ENCODE peak calls at places on chromosome 4, in five cellular contexts. A is right atrium auricular region, C is heart right ventricle, D is mesenchymal stem cell, K is stomach. S is an unnamed sample. For H3K4me1, the result is how much of the 10 kb centered on the place peaks cover.

GRCh38 chr4:110849461-110849860 is 226.6 kb upstream of the PITX2 start:
- DNase-seq in A (no peak), D (no peak), C (no peak), K (no peak), S (no peak)

GRCh38 chr4:141102367-141102766 is 30.9 kb downstream of the RNF150 start:
- DNase-seq in D (peak), A (no peak), K (no peak), C (no peak), S (peak)

GRCh38 chr4:146095091-146095690 is 80.3 kb upstream of the LSM6 start:
- DNase-seq in C (peak), D (peak), A (no peak), K (no peak), S (peak)

GRCh38 chr4:151644625-151645024 is 116.2 kb downstream of the GATB start:
- DNase-seq in D (peak), C (no peak), K (no peak), A (no peak), S (no peak)

GRCh38 chr4:84582988-84583870 is at the start of gene CDS1:
- DNase-seq in K (peak), C (no peak), D (peak), A (no peak), S (peak)

GRCh38 chr4:73311428-73311827 is 52.8 kb upstream of the ANKRD17 start:
- DNase-seq in K (no peak), A (no peak), D (peak), C (no peak), S (peak)

GRCh38 chr4:24560770-24561415 is 23.5 kb downstream of the DHX15 start:
- DNase-seq in C (no peak), K (no peak), D (no peak), A (no peak), S (no peak)

GRCh38 chr4:74014332-74014731 is 15.9 kb upstream of the CXCL5 start:
- DNase-seq in D (no peak), A (no peak), K (no peak), C (no peak), S (no peak)

GRCh38 chr4:139795476-139795875 is 129.9 kb downstream of the MGST2 start:
- DNase-seq in K (no peak), C (no peak), D (no peak), A (no peak), S (no peak)

GRCh38 chr4:8412288-8412687 is 28.2 kb downstream of the ACOX3 start:
- DNase-seq in K (no peak), D (no peak), A (no peak), C (no peak), S (no peak)

GRCh38 chr4:77613267-77613666 is 7.6 kb downstream of the CXCL13 start:
- DNase-seq in K (no peak), C (peak), A (no peak), D (no peak), S (no peak)

DNA sequence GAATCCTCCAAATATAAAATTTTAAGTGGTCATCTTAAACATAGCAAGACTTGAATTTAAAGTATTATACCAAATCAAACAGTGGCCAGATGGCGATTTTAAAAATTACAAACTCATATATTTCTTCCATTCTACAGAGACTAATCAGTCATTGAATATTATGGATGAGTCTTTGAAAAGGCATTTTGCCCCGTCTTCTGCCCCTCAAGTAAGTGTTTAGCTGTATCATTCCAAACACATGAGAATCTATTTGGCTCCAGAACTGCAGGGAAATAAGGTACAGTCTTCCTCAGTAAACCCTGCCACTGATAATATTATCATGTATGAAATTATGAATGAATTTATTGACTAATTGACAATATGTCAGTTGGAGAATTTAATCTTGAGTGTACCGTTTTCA is 191.0 kb downstream of the SLC7A11 start:
- DNase-seq in A (no peak), K (no peak), D (no peak), C (no peak), S (no peak)
- H3K4me1 ChIP-seq in A (under half), K (under half), D (under half), C (under half), S (under half)

DNA sequence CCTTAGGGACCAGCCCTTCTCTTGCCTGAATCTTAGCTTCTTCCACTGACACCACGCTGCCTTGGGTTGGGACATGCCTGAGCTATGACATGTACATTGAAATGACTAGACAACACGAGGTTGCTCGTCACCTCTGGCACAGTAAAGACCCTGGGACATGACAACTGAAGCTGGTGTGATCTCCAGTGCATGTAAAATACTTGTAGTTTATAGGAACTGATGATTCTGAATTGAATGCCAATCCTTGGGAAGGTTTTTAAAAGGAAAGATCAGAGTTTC is 100.7 kb upstream of the PGRMC2 start:
- DNase-seq in D (peak), K (no peak), C (no peak), A (no peak), S (no peak)
- H3K4me1 ChIP-seq in D (under half), K (half or more), C (under half), A (under half), S (under half)

DNA sequence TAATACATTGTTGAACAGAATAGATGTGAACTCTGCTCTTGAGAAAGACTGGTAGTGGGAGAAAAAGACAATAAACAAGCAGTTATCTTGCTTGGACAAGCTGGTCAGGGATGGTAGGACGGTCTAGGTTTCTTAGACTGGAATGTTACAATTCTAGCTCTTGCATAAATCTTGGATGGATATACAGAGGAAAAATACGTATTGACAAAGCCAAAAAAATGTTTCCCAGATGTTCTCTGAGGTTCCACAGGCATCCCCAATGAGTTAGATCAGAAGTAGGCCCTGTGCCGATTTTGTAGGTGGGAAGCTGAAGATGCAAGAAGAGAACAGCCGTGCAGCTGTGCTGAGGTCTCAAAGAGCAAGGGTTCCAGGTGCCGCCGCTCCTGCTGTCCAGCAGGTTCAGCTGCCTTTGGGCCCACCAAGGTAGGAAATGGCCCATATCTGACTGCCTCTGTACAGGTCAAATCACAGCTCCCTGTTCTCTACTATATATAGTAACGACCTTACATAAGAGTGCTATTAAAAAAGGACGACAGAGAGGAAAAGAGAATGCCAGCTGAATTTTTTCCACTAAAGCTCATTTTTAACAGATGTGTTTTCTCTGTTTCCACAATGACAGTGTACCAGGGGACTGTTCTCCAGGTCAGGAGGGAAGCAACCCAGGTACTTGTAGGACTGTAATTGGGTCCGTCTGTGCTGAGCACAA is 155.7 kb downstream of the CBR4 start:
- DNase-seq in A (no peak), C (peak), K (no peak), D (no peak), S (no peak)
- H3K4me1 ChIP-seq in A (under half), C (half or more), K (half or more), D (under half), S (under half)

DNA sequence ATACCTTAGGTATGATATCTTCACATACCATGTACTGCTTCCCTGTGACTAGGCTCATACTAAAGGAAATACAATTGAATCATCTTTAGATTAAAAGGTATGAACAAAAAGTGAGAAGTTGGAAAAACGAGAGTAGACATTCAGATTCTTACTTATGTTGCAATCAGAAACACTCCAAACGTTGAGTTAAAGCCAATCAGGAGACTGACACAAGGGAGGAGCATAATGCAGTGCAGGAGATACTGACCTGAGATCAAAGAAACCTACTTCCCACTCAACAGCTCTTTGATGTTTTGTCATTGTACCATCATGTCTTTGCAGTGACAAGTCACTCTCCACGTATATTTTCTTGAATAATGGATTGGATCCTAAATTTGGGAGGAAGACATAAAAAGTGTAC is 8.9 kb upstream of the PCDH18 start:
- DNase-seq in A (no peak), C (no peak), D (no peak), K (no peak), S (no peak)
- H3K4me1 ChIP-seq in A (under half), C (under half), D (under half), K (under half), S (under half)

GRCh38 chr4:99825272-99825671 is 8.6 kb downstream of the DAPP1 start:
- DNase-seq in D (no peak), K (no peak), A (no peak), C (no peak), S (no peak)
- H3K4me1 ChIP-seq in D (under half), K (under half), A (under half), C (under half), S (under half)

GRCh38 chr4:113636438-113636818 is 125.1 kb downstream of the CAMK2D start:
- DNase-seq in A (no peak), C (no peak), D (no peak), K (no peak), S (no peak)

GRCh38 chr4:113635739-113636437 is 125.7 kb downstream of the CAMK2D start:
- DNase-seq in C (peak), D (no peak), K (no peak), A (no peak), S (no peak)

GRCh38 chr4:113637363-113637762 is 124.2 kb downstream of the CAMK2D start:
- DNase-seq in A (no peak), C (no peak), K (no peak), D (no peak), S (no peak)

GRCh38 chr4:113637823-113638691 is 123.5 kb downstream of the CAMK2D start:
- DNase-seq in D (no peak), A (no peak), K (no peak), C (no peak), S (no peak)

GRCh38 chr4:113636877-113637276 is 124.7 kb downstream of the CAMK2D start:
- DNase-seq in A (no peak), D (peak), K (no peak), C (no peak), S (no peak)
- H3K4me1 ChIP-seq in A (under half), D (under half), K (half or more), C (half or more), S (under half)

S was measured in hepatocyte.